ENCODE peak calls at places on chromosome 10, in ten cellular contexts. One of them, this sample, is unnamed.

GRCh38 chr10:8829592-8829991 is 775.1 kb downstream of the GATA3 start:
- DNase-seq in cardiac fibroblast: no peak
- DNase-seq in fibroblast of lung: peak
- DNase-seq in brain microvascular endothelial cell: no peak
- DNase-seq in A549: no peak
- DNase-seq in transverse colon: no peak
- DNase-seq in WERI-Rb-1: no peak
- DNase-seq in AG09309: no peak
- DNase-seq in astrocyte of the cerebellum: no peak
- DNase-seq in hepatocyte: no peak
- DNase-seq in this sample: no peak

GRCh38 chr10:3217853-3218252 is 45.3 kb upstream of the PITRM1 start:
- DNase-seq in cardiac fibroblast: no peak
- DNase-seq in fibroblast of lung: no peak
- DNase-seq in brain microvascular endothelial cell: no peak
- DNase-seq in A549: no peak
- DNase-seq in transverse colon: no peak
- DNase-seq in WERI-Rb-1: no peak
- DNase-seq in AG09309: no peak
- DNase-seq in astrocyte of the cerebellum: no peak
- DNase-seq in hepatocyte: no peak
- DNase-seq in this sample: no peak

GRCh38 chr10:3122486-3123205 is 49.9 kb downstream of the PITRM1 start:
- DNase-seq in cardiac fibroblast: no peak
- DNase-seq in fibroblast of lung: peak
- DNase-seq in brain microvascular endothelial cell: no peak
- DNase-seq in A549: no peak
- DNase-seq in transverse colon: no peak
- DNase-seq in WERI-Rb-1: no peak
- DNase-seq in AG09309: no peak
- DNase-seq in astrocyte of the cerebellum: no peak
- DNase-seq in hepatocyte: no peak
- DNase-seq in this sample: no peak

GRCh38 chr10:124717911-124718734 is 26.1 kb downstream of the FAM53B start:
- DNase-seq in cardiac fibroblast: no peak
- DNase-seq in fibroblast of lung: peak
- DNase-seq in brain microvascular endothelial cell: no peak
- DNase-seq in A549: no peak
- DNase-seq in transverse colon: no peak
- DNase-seq in WERI-Rb-1: peak
- DNase-seq in AG09309: no peak
- DNase-seq in astrocyte of the cerebellum: no peak
- DNase-seq in hepatocyte: no peak
- DNase-seq in this sample: no peak

GRCh38 chr10:101050206-101051069 is 11.4 kb upstream of the KAZALD1 start:
- DNase-seq in cardiac fibroblast: peak
- DNase-seq in fibroblast of lung: peak
- DNase-seq in brain microvascular endothelial cell: peak
- DNase-seq in A549: no peak
- DNase-seq in transverse colon: peak
- DNase-seq in WERI-Rb-1: peak
- DNase-seq in AG09309: no peak
- DNase-seq in astrocyte of the cerebellum: no peak
- DNase-seq in hepatocyte: peak
- DNase-seq in this sample: no peak

GRCh38 chr10:62050941-62051433 is 149.5 kb downstream of the ARID5B start:
- DNase-seq in cardiac fibroblast: peak
- DNase-seq in fibroblast of lung: peak
- DNase-seq in brain microvascular endothelial cell: peak
- DNase-seq in A549: peak
- DNase-seq in transverse colon: peak
- DNase-seq in WERI-Rb-1: no peak
- DNase-seq in AG09309: no peak
- DNase-seq in astrocyte of the cerebellum: peak
- DNase-seq in hepatocyte: peak
- DNase-seq in this sample: peak

GRCh38 chr10:100740476-100741341 is 4.7 kb upstream of the PAX2 start:
- DNase-seq in cardiac fibroblast: no peak
- DNase-seq in fibroblast of lung: no peak
- DNase-seq in brain microvascular endothelial cell: no peak
- DNase-seq in A549: no peak
- DNase-seq in transverse colon: no peak
- DNase-seq in WERI-Rb-1: no peak
- DNase-seq in AG09309: no peak
- DNase-seq in astrocyte of the cerebellum: no peak
- DNase-seq in hepatocyte: no peak
- DNase-seq in this sample: no peak

GRCh38 chr10:49398986-49399385 is 3.1 kb upstream of the DRGX start:
- DNase-seq in cardiac fibroblast: no peak
- DNase-seq in fibroblast of lung: no peak
- DNase-seq in brain microvascular endothelial cell: no peak
- DNase-seq in A549: no peak
- DNase-seq in transverse colon: no peak
- DNase-seq in WERI-Rb-1: no peak
- DNase-seq in AG09309: no peak
- DNase-seq in astrocyte of the cerebellum: no peak
- DNase-seq in hepatocyte: no peak
- DNase-seq in this sample: no peak

GRCh38 chr10:71473671-71474599 is 77.2 kb downstream of the CDH23 start:
- DNase-seq in cardiac fibroblast: no peak
- DNase-seq in fibroblast of lung: no peak
- DNase-seq in brain microvascular endothelial cell: no peak
- DNase-seq in A549: no peak
- DNase-seq in transverse colon: no peak
- DNase-seq in WERI-Rb-1: no peak
- DNase-seq in AG09309: no peak
- DNase-seq in astrocyte of the cerebellum: no peak
- DNase-seq in hepatocyte: no peak
- DNase-seq in this sample: no peak

GRCh38 chr10:77887631-77888355 is 38.8 kb downstream of the DLG5 start:
- DNase-seq in cardiac fibroblast: no peak
- DNase-seq in fibroblast of lung: peak
- DNase-seq in brain microvascular endothelial cell: no peak
- DNase-seq in A549: no peak
- DNase-seq in transverse colon: no peak
- DNase-seq in WERI-Rb-1: no peak
- DNase-seq in AG09309: no peak
- DNase-seq in astrocyte of the cerebellum: no peak
- DNase-seq in hepatocyte: peak
- DNase-seq in this sample: no peak

GRCh38 chr10:54010337-54010736 is 790.7 kb downstream of the PCDH15 start:
- DNase-seq in cardiac fibroblast: no peak
- DNase-seq in fibroblast of lung: no peak
- DNase-seq in brain microvascular endothelial cell: no peak
- DNase-seq in A549: no peak
- DNase-seq in transverse colon: no peak
- DNase-seq in WERI-Rb-1: no peak
- DNase-seq in AG09309: no peak
- DNase-seq in astrocyte of the cerebellum: no peak
- DNase-seq in hepatocyte: no peak
- DNase-seq in this sample: no peak

GRCh38 chr10:13160934-13161266 is 458 bp upstream of the MCM10 start:
- DNase-seq in cardiac fibroblast: no peak
- DNase-seq in fibroblast of lung: no peak
- DNase-seq in brain microvascular endothelial cell: no peak
- DNase-seq in A549: no peak
- DNase-seq in transverse colon: no peak
- DNase-seq in WERI-Rb-1: no peak
- DNase-seq in AG09309: no peak
- DNase-seq in astrocyte of the cerebellum: no peak
- DNase-seq in hepatocyte: no peak
- DNase-seq in this sample: no peak

GRCh38 chr10:88154596-88155250 is 291.3 kb downstream of the PTEN start:
- DNase-seq in cardiac fibroblast: peak
- DNase-seq in fibroblast of lung: peak
- DNase-seq in brain microvascular endothelial cell: no peak
- DNase-seq in A549: no peak
- DNase-seq in transverse colon: no peak
- DNase-seq in WERI-Rb-1: no peak
- DNase-seq in AG09309: no peak
- DNase-seq in astrocyte of the cerebellum: no peak
- DNase-seq in hepatocyte: no peak
- DNase-seq in this sample: no peak

GRCh38 chr10:123863721-123864432 is 27.7 kb downstream of the CPXM2 start:
- DNase-seq in cardiac fibroblast: no peak
- DNase-seq in fibroblast of lung: no peak
- DNase-seq in brain microvascular endothelial cell: no peak
- DNase-seq in A549: no peak
- DNase-seq in transverse colon: no peak
- DNase-seq in WERI-Rb-1: no peak
- DNase-seq in AG09309: no peak
- DNase-seq in astrocyte of the cerebellum: no peak
- DNase-seq in hepatocyte: no peak
- DNase-seq in this sample: no peak

GRCh38 chr10:103277713-103278299 is 868 bp downstream of the INA start:
- DNase-seq in cardiac fibroblast: no peak
- DNase-seq in fibroblast of lung: no peak
- DNase-seq in brain microvascular endothelial cell: no peak
- DNase-seq in A549: no peak
- DNase-seq in transverse colon: no peak
- DNase-seq in WERI-Rb-1: peak
- DNase-seq in AG09309: no peak
- DNase-seq in astrocyte of the cerebellum: no peak
- DNase-seq in hepatocyte: no peak
- DNase-seq in this sample: no peak
- H3K4me3 ChIP-seq in cardiac fibroblast: no peak
- H3K4me3 ChIP-seq in fibroblast of lung: no peak
- H3K4me3 ChIP-seq in brain microvascular endothelial cell: peak
- H3K4me3 ChIP-seq in A549: peak
- H3K4me3 ChIP-seq in transverse colon: no peak
- H3K4me3 ChIP-seq in WERI-Rb-1: peak
- H3K4me3 ChIP-seq in AG09309: no peak
- H3K4me3 ChIP-seq in astrocyte of the cerebellum: no peak
- H3K4me3 ChIP-seq in hepatocyte: no peak
- H3K4me3 ChIP-seq in this sample: peak

DNA sequence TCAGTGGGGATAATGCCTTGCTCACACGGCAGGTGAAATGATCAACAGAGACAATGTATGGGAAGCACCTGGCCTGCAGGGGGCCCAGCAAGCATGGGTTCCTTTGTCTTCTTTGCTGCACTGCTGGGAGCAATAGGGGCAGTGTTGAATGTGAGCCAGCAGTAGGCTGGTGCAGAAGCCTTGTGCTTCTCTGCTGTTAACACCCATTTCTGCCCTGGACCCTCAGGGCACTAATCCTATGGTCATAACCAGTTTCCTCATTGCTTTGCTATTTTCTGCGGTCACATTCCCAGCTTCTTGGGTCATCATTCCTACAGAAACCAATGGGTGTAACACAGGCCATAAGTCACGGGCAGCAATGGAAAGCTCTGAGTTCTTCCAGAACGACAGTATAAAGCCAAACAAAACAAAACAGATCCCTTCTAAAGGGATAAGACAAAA is 10.9 kb upstream of the LGI1 start:
- DNase-seq in cardiac fibroblast: peak
- DNase-seq in fibroblast of lung: peak
- DNase-seq in brain microvascular endothelial cell: peak
- DNase-seq in A549: peak
- DNase-seq in transverse colon: peak
- DNase-seq in WERI-Rb-1: peak
- DNase-seq in AG09309: peak
- DNase-seq in astrocyte of the cerebellum: peak
- DNase-seq in hepatocyte: peak
- DNase-seq in this sample: peak
- TF ChIP-seq CTCF in cardiac fibroblast: peak
- TF ChIP-seq CTCF in fibroblast of lung: peak
- TF ChIP-seq CTCF in brain microvascular endothelial cell: peak
- TF ChIP-seq CTCF in A549: peak
- TF ChIP-seq CTCF in transverse colon: no peak
- TF ChIP-seq CTCF in WERI-Rb-1: peak
- TF ChIP-seq CTCF in AG09309: peak
- TF ChIP-seq CTCF in astrocyte of the cerebellum: peak
- TF ChIP-seq CTCF in hepatocyte: peak
- TF ChIP-seq CTCF in this sample: peak

GRCh38 chr10:80537705-80538480 is at the start of gene SH2D4B:
- DNase-seq in cardiac fibroblast: no peak
- DNase-seq in fibroblast of lung: no peak
- DNase-seq in brain microvascular endothelial cell: no peak
- DNase-seq in A549: no peak
- DNase-seq in transverse colon: no peak
- DNase-seq in WERI-Rb-1: no peak
- DNase-seq in AG09309: no peak
- DNase-seq in astrocyte of the cerebellum: no peak
- DNase-seq in hepatocyte: no peak
- DNase-seq in this sample: no peak
- H3K4me3 ChIP-seq in cardiac fibroblast: no peak
- H3K4me3 ChIP-seq in fibroblast of lung: no peak
- H3K4me3 ChIP-seq in brain microvascular endothelial cell: no peak
- H3K4me3 ChIP-seq in A549: peak
- H3K4me3 ChIP-seq in transverse colon: no peak
- H3K4me3 ChIP-seq in WERI-Rb-1: no peak
- H3K4me3 ChIP-seq in AG09309: no peak
- H3K4me3 ChIP-seq in astrocyte of the cerebellum: no peak
- H3K4me3 ChIP-seq in hepatocyte: no peak
- H3K4me3 ChIP-seq in this sample: no peak

GRCh38 chr10:85612378-85612775 is 754.2 kb downstream of the GRID1 start:
- DNase-seq in cardiac fibroblast: no peak
- DNase-seq in fibroblast of lung: no peak
- DNase-seq in brain microvascular endothelial cell: no peak
- DNase-seq in A549: no peak
- DNase-seq in transverse colon: no peak
- DNase-seq in WERI-Rb-1: no peak
- DNase-seq in AG09309: no peak
- DNase-seq in astrocyte of the cerebellum: no peak
- DNase-seq in hepatocyte: no peak
- DNase-seq in this sample: no peak

GRCh38 chr10:85611746-85612377 is 754.7 kb downstream of the GRID1 start:
- DNase-seq in cardiac fibroblast: no peak
- DNase-seq in fibroblast of lung: no peak
- DNase-seq in brain microvascular endothelial cell: no peak
- DNase-seq in A549: no peak
- DNase-seq in transverse colon: no peak
- DNase-seq in WERI-Rb-1: no peak
- DNase-seq in AG09309: no peak
- DNase-seq in astrocyte of the cerebellum: no peak
- DNase-seq in hepatocyte: no peak
- DNase-seq in this sample: no peak

GRCh38 chr10:85611093-85611740 is 755.4 kb downstream of the GRID1 start:
- DNase-seq in cardiac fibroblast: no peak
- DNase-seq in fibroblast of lung: no peak
- DNase-seq in brain microvascular endothelial cell: no peak
- DNase-seq in A549: no peak
- DNase-seq in transverse colon: no peak
- DNase-seq in WERI-Rb-1: no peak
- DNase-seq in AG09309: no peak
- DNase-seq in astrocyte of the cerebellum: no peak
- DNase-seq in hepatocyte: no peak
- DNase-seq in this sample: no peak

GRCh38 chr10:85613391-85613790 is 753.2 kb downstream of the GRID1 start:
- DNase-seq in cardiac fibroblast: no peak
- DNase-seq in fibroblast of lung: no peak
- DNase-seq in brain microvascular endothelial cell: no peak
- DNase-seq in A549: no peak
- DNase-seq in transverse colon: no peak
- DNase-seq in WERI-Rb-1: no peak
- DNase-seq in AG09309: no peak
- DNase-seq in astrocyte of the cerebellum: no peak
- DNase-seq in hepatocyte: no peak
- DNase-seq in this sample: no peak

DNA sequence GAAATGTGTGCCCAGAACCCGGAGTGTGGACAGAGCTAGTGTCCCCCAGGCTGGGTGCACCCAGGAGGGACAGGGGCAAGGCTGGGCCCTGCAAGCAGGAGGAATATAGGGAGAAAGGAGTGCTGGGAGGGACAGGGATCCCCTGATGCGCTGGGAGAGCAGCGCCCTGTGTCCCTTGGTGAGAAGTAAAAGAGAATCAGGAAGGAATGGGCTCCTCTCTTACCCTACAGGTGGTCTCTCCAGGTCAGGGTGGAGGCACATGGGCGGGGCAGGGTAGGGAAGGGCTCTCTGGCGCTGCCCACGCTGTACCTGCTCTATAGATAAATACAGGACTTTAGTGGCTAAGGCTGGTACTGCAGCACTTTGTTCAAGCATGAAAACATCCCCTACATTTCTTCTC is 753.8 kb downstream of the GRID1 start:
- DNase-seq in cardiac fibroblast: no peak
- DNase-seq in fibroblast of lung: no peak
- DNase-seq in brain microvascular endothelial cell: no peak
- DNase-seq in A549: no peak
- DNase-seq in transverse colon: no peak
- DNase-seq in WERI-Rb-1: no peak
- DNase-seq in AG09309: no peak
- DNase-seq in astrocyte of the cerebellum: no peak
- DNase-seq in hepatocyte: no peak
- DNase-seq in this sample: no peak
- TF ChIP-seq CTCF in cardiac fibroblast: no peak
- TF ChIP-seq CTCF in fibroblast of lung: no peak
- TF ChIP-seq CTCF in brain microvascular endothelial cell: no peak
- TF ChIP-seq CTCF in A549: no peak
- TF ChIP-seq CTCF in transverse colon: peak
- TF ChIP-seq CTCF in WERI-Rb-1: peak
- TF ChIP-seq CTCF in AG09309: no peak
- TF ChIP-seq CTCF in astrocyte of the cerebellum: peak
- TF ChIP-seq CTCF in hepatocyte: peak
- TF ChIP-seq CTCF in this sample: no peak